ENCODE peak calls at places on chromosome 10, in nine cellular contexts. H is retina; C is AG09319; K is NCI-H510A; U is activated CD8-positive, alpha-beta memory T cell treated with anti-CD3 and anti-CD28 coated beads for 4 hours; W is activated effector memory CD4-positive, alpha-beta T cell treated with anti-CD3 and anti-CD28 coated beads, Interleukin-2, amount 50 U/mL, for 16 hours; B is AG08395; Y is NCI-H1930; S is MCF 10A. N is an unnamed sample.

GRCh38 chr10:98038333-98038732 is 7.9 kb upstream of the CRTAC1 start:
- DNase-seq in U (no peak), W (no peak), S (no peak), H (no peak), B (no peak), C (no peak), Y (no peak), K (peak; percentile 48), N (no peak)

GRCh38 chr10:95909591-95909990 is 1.8 kb downstream of the CC2D2B start:
- DNase-seq in U (no peak), Y (no peak), B (no peak), K (no peak), H (no peak), C (no peak), W (no peak), S (no peak), N (no peak)

GRCh38 chr10:133015816-133016462 is 71.8 kb upstream of the ADGRA1 start:
- DNase-seq in S (no peak), U (no peak), H (no peak), W (no peak), Y (no peak), C (no peak), K (no peak), B (no peak), N (no peak)

GRCh38 chr10:46528171-46528671 is 28.2 kb downstream of the GPRIN2 start:
- DNase-seq in U (no peak), S (no peak), Y (no peak), B (no peak), K (no peak), C (no peak), W (peak; percentile 65), H (no peak), N (no peak)

GRCh38 chr10:103716206-103717160 is 138.9 kb downstream of the SH3PXD2A start:
- DNase-seq in B (no peak), Y (no peak), S (no peak), W (no peak), U (no peak), C (no peak), K (no peak), H (no peak), N (no peak)

GRCh38 chr10:21532694-21533576 is 1.1 kb upstream of the MLLT10 start:
- DNase-seq in H (no peak), W (no peak), U (no peak), C (no peak), K (no peak), S (peak; percentile 41), B (no peak), Y (no peak), N (no peak)

GRCh38 chr10:119516381-119517234 is 25.9 kb downstream of the RGS10 start:
- DNase-seq in S (peak; percentile 47), K (no peak), B (no peak), U (peak; percentile 25), W (peak; percentile 84), Y (no peak), C (no peak), H (no peak), N (no peak)

GRCh38 chr10:69797959-69798358 is 3.7 kb upstream of the COL13A1 start:
- DNase-seq in W (no peak), S (peak; percentile 51), C (no peak), H (no peak), K (no peak), U (no peak), B (no peak), Y (no peak), N (no peak)

GRCh38 chr10:99232357-99232999 is 3.2 kb downstream of the HPSE2 start:
- DNase-seq in S (no peak), Y (no peak), U (no peak), W (no peak), K (no peak), B (no peak), H (peak; percentile 71), C (no peak), N (no peak)

GRCh38 chr10:60208676-60209269 is 180.9 kb downstream of the ANK3 start:
- DNase-seq in U (no peak), B (peak; percentile 46), W (no peak), S (peak; percentile 59), C (peak; percentile 7), H (no peak), Y (no peak), K (peak; percentile 12), N (no peak)

GRCh38 chr10:86164216-86164774 is 202.3 kb downstream of the GRID1 start:
- DNase-seq in W (no peak), U (no peak), S (no peak), C (no peak), B (no peak), H (no peak), K (no peak), Y (no peak), N (no peak)

GRCh38 chr10:132698761-132699391 is 87.1 kb downstream of the NKX6-2 start:
- DNase-seq in W (peak; percentile 53), S (no peak), U (no peak), C (no peak), B (no peak), H (no peak), K (no peak), Y (no peak), N (no peak)

GRCh38 chr10:103739039-103739764 is 116.2 kb downstream of the SH3PXD2A start:
- DNase-seq in W (no peak), S (peak; percentile 60), H (peak; percentile 61), U (no peak), C (peak; percentile 80), B (peak; percentile 92), Y (no peak), K (no peak), N (peak; percentile 17)

GRCh38 chr10:124087672-124088634 is 5.4 kb downstream of the CHST15 start:
- DNase-seq in C (no peak), U (no peak), W (no peak), H (no peak), B (no peak), K (no peak), Y (no peak), S (peak; percentile 82), N (no peak)

GRCh38 chr10:77970869-77971803 is 44.6 kb upstream of the DLG5 start:
- DNase-seq in U (no peak), H (no peak), B (peak; percentile 89), W (no peak), Y (no peak), K (no peak), C (peak; percentile 95), S (peak; percentile 89), N (peak; percentile 53)

GRCh38 chr10:131653550-131654470 is 247.0 kb upstream of the PPP2R2D start:
- DNase-seq in W (no peak), B (no peak), S (no peak), H (peak; percentile 12), C (no peak), U (no peak), Y (no peak), K (no peak), N (no peak)

GRCh38 chr10:122419890-122420623 is 34.4 kb upstream of the ARMS2 start:
- DNase-seq in S (peak; percentile 81), K (no peak), U (no peak), H (no peak), B (peak; percentile 65), Y (no peak), C (peak; percentile 20), W (no peak), N (no peak)

N was measured in tibial nerve.